ENCODE peak calls at places on chromosomes 12 and 14, in five cellular contexts. P is GM23338, Y is HCT116, J is lower leg skin, R is lung. U is an unnamed sample.

GRCh38 chr14:30223966-30224365 is 296.3 kb upstream of the PRKD1 start:
- DNase-seq in Y (no peak), J (no peak), P (no peak), R (peak), U (no peak)

GRCh38 chr12:49633703-49634311 is 10.4 kb downstream of the PRPF40B start:
- DNase-seq in R (no peak), P (no peak), J (peak), Y (no peak), U (no peak)

GRCh38 chr12:43805149-43805856 is 814 bp downstream of the TWF1 start:
- DNase-seq in J (no peak), P (peak), R (no peak), Y (no peak), U (peak)

GRCh38 chr12:49761677-49762467 is 20.5 kb downstream of the TMBIM6 start:
- DNase-seq in J (peak), P (no peak), R (no peak), Y (no peak), U (no peak)

GRCh38 chr14:22561661-22562579 is 27.1 kb downstream of the DAD1 start:
- DNase-seq in R (peak), J (no peak), Y (no peak), P (no peak), U (no peak)

GRCh38 chr12:5088586-5089264 is 45.0 kb downstream of the KCNA5 start:
- DNase-seq in Y (no peak), J (no peak), R (no peak), P (no peak), U (peak)

GRCh38 chr14:72974661-72975060 is 48.4 kb downstream of the DCAF4 start:
- DNase-seq in P (no peak), R (no peak), Y (no peak), J (no peak), U (no peak)

GRCh38 chr12:11754256-11754655 is 104.8 kb downstream of the ETV6 start:
- DNase-seq in Y (no peak), P (no peak), R (no peak), J (no peak), U (no peak)

GRCh38 chr14:40485688-40486087 is 1053.5 kb upstream of the FBXO33 start:
- DNase-seq in J (no peak), Y (no peak), P (no peak), R (no peak), U (no peak)

GRCh38 chr12:62919827-62920226 is 15.1 kb downstream of the PPM1H start:
- DNase-seq in P (no peak), J (no peak), R (no peak), Y (no peak), U (peak)

GRCh38 chr12:68359669-68360068 is 27.5 kb upstream of the MDM1 start:
- DNase-seq in R (no peak), Y (no peak), J (no peak), P (no peak), U (no peak)

GRCh38 chr12:26143291-26143690 is 18.5 kb upstream of the BHLHE41 start:
- DNase-seq in J (no peak), Y (no peak), P (no peak), R (no peak), U (no peak)

GRCh38 chr12:63995512-63995911 is 151.0 kb downstream of the SRGAP1 start:
- DNase-seq in J (no peak), R (no peak), Y (no peak), P (no peak), U (no peak)

GRCh38 chr14:104887623-104888488 is 22.8 kb downstream of the CEP170B start:
- DNase-seq in J (no peak), R (no peak), Y (no peak), P (no peak), U (no peak)

GRCh38 chr14:78835052-78835451 is 664.9 kb downstream of the NRXN3 start:
- DNase-seq in R (no peak), Y (no peak), P (no peak), J (no peak), U (no peak)

GRCh38 chr14:79254069-79254775 is 957.1 kb downstream of the DIO2 start:
- DNase-seq in P (no peak), J (no peak), R (no peak), Y (no peak), U (peak)

GRCh38 chr12:21941522-21942376 is 523 bp upstream of the ABCC9 start:
- DNase-seq in P (peak), J (peak), Y (no peak), R (peak), U (peak)

GRCh38 chr14:68733086-68733621 is 59.7 kb downstream of the ZFP36L1 start:
- DNase-seq in J (no peak), P (no peak), Y (no peak), R (peak), U (no peak)

GRCh38 chr12:3680919-3681594 is 71.9 kb downstream of the CRACR2A start:
- DNase-seq in Y (no peak), R (peak), J (no peak), P (no peak), U (peak)

GRCh38 chr14:57575482-57575881 is 81.8 kb upstream of the CCDC198 start:
- DNase-seq in R (no peak), P (no peak), J (no peak), Y (no peak), U (no peak)

GRCh38 chr12:102436867-102437266 is 43.5 kb downstream of the IGF1 start:
- DNase-seq in J (no peak), Y (no peak), R (no peak), P (no peak), U (no peak)

GRCh38 chr12:82176761-82177490 is 181.3 kb downstream of the CCDC59 start:
- DNase-seq in P (peak), Y (no peak), J (no peak), R (no peak), U (no peak)

GRCh38 chr14:28867571-28867970 is 101.0 kb downstream of the FOXG1 start:
- DNase-seq in P (no peak), Y (no peak), R (no peak), J (no peak), U (peak)

GRCh38 chr12:44976246-44976645 is 74.7 kb downstream of the DBX2 start:
- DNase-seq in J (no peak), R (no peak), P (no peak), Y (no peak), U (peak)

GRCh38 chr14:35337557-35338255 is 45.5 kb downstream of the PSMA6 start:
- DNase-seq in R (peak), P (peak), Y (no peak), J (no peak), U (no peak)
- H3K4me3 ChIP-seq in R (no peak), P (no peak), Y (no peak), J (no peak), U (no peak)

DNA sequence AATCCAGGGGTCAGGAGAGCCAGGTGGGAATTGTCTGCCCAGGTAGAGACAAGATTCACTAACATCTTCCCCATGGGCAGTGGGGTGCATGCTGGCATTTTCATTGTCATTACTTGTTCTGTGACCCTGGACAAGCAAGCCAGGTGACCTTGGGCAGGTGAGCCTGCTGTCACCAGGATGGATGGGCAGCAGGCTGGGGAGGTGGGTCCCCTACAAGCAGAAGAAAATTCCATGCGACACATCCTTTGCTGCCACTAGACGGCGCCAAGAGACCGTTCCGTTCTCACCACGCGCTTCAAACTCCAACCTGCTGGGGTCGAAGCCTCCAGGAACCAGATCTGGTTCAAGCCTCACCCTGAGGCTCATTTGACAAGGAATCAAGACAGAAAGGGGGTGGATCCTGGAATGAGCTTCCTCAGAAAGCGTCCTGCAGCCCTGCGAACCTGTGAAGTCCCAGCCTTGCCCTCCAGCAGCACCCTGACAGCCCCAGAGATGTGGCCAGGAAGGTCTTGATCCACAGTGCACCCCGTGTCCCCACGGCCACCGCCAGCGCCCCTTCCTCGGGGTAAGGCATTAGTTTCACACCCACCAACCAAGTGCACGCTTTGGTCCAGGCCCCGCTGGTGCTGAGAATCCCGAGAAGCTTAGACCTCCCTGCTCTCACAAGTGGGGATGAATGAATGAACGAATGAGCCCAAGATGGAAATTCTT is 3.2 kb upstream of the DYNC1H1 start:
- DNase-seq in J (peak), R (peak), Y (peak), P (peak), U (peak)
- TF ChIP-seq CTCF in J (no peak), R (peak), Y (peak), P (peak), U (peak)

DNA sequence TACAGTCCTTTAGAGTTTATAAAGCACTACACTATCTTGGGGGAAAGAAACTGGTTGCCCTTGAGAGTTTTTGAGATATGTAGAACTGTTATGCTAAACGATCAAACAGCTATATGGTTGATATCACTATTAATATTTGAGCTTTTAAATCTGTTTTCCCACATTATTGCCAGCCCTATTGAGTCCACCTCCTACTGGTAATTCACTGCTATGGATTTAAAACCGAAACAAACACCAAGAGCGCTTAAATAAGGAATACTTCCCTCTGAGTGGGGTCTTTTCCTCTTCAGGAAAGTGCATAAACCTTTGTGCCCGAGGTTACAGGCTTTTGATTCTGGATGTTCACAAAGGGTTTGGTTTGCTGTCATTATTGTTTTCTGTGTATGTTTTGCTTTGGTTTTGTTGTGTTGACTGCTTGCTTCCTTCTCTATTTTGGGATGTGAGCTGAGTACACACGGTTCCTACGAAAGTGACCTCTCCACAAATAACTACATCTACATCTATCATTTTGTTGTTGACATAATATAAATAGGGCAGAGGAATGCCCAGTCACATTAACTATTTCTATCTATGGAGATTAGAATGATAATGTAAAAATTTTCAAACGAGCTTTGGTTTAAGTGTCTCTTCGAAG is 44.8 kb downstream of the LGR5 start:
- DNase-seq in Y (no peak), R (no peak), J (no peak), P (peak), U (no peak)
- H3K4me3 ChIP-seq in Y (no peak), R (no peak), J (no peak), P (no peak), U (no peak)

GRCh38 chr14:38208825-38209562 is 1.3 kb downstream of the SSTR1 start:
- DNase-seq in Y (no peak), R (no peak), P (peak), J (no peak), U (peak)
- TF ChIP-seq CTCF in Y (no peak), R (no peak), P (no peak), J (no peak), U (no peak)

U was measured in fibroblast of mammary gland.